ENCODE peak calls at places on chromosomes 2 and 18, in four cellular contexts. Q is GM13976, A is PC-9, Z is astrocyte of the spinal cord. H is an unnamed sample.

GRCh38 chr2:190948671-190949070 is 65.3 kb downstream of the STAT1 start:
- DNase-seq in Z (peak; percentile 43), Q (no peak), A (peak; percentile 44), H (peak; percentile 29)

GRCh38 chr2:234258562-234259141 is 208.2 kb downstream of the SPP2 start:
- DNase-seq in A (peak; percentile 97), Z (no peak), Q (no peak), H (peak; percentile 24)

GRCh38 chr2:15119722-15120175 is 441.4 kb downstream of the NBAS start:
- DNase-seq in A (no peak), Z (no peak), Q (no peak), H (no peak)

GRCh38 chr18:44452346-44452745 is 228.3 kb upstream of the SETBP1 start:
- DNase-seq in Q (no peak), A (no peak), Z (peak; percentile 35), H (no peak)

GRCh38 chr2:18597618-18598017 is 8.2 kb upstream of the NT5C1B start:
- DNase-seq in Z (no peak), A (no peak), Q (no peak), H (no peak)

GRCh38 chr2:72210470-72210869 is 62.8 kb upstream of the CYP26B1 start:
- DNase-seq in A (no peak), Q (no peak), Z (no peak), H (no peak)

GRCh38 chr2:30148850-30149249 is 2.0 kb downstream of the YPEL5 start:
- DNase-seq in A (no peak), Q (no peak), Z (no peak), H (no peak)

GRCh38 chr2:26706616-26707473 is 14.3 kb downstream of the KCNK3 start:
- DNase-seq in A (no peak), Q (no peak), Z (no peak), H (no peak)

GRCh38 chr2:190804182-190804795 is 76.3 kb upstream of the GLS start:
- DNase-seq in Q (no peak), A (no peak), Z (peak; percentile 36), H (peak; percentile 29)

GRCh38 chr18:11673560-11673959 is 15.5 kb upstream of the GNAL start:
- DNase-seq in Q (no peak), Z (no peak), A (no peak), H (no peak)

GRCh38 chr18:57621252-57621607 is 406 bp downstream of the NARS1 start:
- DNase-seq in Z (no peak), Q (peak; percentile 49), A (no peak), H (no peak)

GRCh38 chr2:209094221-209094620 is 329.6 kb upstream of the MAP2 start:
- DNase-seq in Q (no peak), A (no peak), Z (no peak), H (no peak)

GRCh38 chr2:108621087-108621559 is 86.9 kb downstream of the LIMS1 start:
- DNase-seq in A (peak; percentile 40), Q (peak; percentile 55), Z (peak; percentile 46), H (peak; percentile 87)

GRCh38 chr2:9820020-9820973 is 23.0 kb upstream of the TAF1B start:
- DNase-seq in A (peak; percentile 92), Q (no peak), Z (peak; percentile 27), H (no peak)

DNA sequence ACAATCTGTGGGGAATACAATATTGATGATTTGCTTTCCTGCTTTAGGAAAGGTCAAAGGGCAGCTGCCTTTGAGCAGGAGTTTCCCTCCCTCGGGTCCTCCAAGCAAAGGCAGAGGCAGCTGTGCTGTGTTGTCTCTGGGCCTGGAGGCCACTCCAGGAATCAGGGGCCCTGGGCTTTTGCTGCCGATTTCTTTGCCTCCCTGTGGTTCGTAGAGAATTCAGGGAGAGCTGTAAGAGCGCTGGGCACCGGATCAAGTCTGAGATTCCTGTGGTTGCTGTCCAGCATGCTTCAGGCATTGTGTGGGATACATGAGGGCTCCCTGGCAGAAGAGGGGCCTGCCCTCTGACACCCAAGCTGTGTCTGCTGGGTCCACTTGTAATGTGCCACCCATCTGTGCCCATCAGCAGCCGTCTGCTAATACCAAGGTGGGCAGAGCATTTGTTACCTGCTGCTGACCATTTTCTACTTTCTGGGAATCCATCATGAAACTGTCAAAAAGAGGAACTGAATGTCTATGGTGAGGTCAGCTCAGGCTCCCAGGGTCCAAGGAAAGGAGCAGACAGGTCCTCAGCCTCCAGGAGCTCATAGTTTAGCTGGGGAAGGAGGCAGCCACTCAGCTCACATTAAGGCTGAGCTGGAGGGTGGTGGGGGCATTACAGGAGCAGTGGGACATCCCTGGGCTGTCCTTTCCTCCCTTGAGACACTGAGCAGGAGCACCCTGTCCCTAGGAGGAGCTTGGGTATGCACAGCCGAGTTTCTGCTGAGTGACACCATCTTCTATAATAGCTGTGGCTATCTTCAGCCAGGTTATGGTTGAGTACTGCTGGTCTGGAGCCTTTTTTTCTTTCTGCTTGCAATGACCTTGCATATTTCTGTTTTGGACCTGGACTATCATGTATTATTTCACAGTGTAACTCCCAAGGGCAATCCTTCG is 68.5 kb downstream of the CTIF start:
- DNase-seq in A (no peak), Z (peak; percentile 93), Q (no peak), H (no peak)
- TF ChIP-seq CTCF in A (no peak), Z (no peak), Q (no peak), H (no peak)

GRCh38 chr18:13159579-13159978 is 59.0 kb upstream of the LDLRAD4 start:
- DNase-seq in A (no peak), Q (peak; percentile 76), Z (peak; percentile 76), H (peak; percentile 34)
- TF ChIP-seq CTCF in A (peak; percentile 92), Q (peak; percentile 69), Z (peak; percentile 86), H (peak; percentile 92)

GRCh38 chr2:150548527-150548926 is 61.1 kb upstream of the RND3 start:
- DNase-seq in A (no peak), Q (no peak), Z (peak; percentile 25), H (peak; percentile 4)
- TF ChIP-seq CTCF in A (peak; percentile 39), Q (peak; percentile 35), Z (peak; percentile 53), H (no peak)

GRCh38 chr2:21418456-21418855 is 294.7 kb downstream of the TDRD15 start:
- DNase-seq in Q (no peak), Z (no peak), A (peak; percentile 3), H (no peak)

GRCh38 chr2:21422724-21423522 is 299.2 kb downstream of the TDRD15 start:
- DNase-seq in A (peak; percentile 9), Q (no peak), Z (no peak), H (no peak)

GRCh38 chr2:21423854-21424253 is 300.1 kb downstream of the TDRD15 start:
- DNase-seq in Q (no peak), A (no peak), Z (peak; percentile 9), H (no peak)

GRCh38 chr2:21424375-21424774 is 300.6 kb downstream of the TDRD15 start:
- DNase-seq in Z (no peak), Q (no peak), A (no peak), H (no peak)

DNA sequence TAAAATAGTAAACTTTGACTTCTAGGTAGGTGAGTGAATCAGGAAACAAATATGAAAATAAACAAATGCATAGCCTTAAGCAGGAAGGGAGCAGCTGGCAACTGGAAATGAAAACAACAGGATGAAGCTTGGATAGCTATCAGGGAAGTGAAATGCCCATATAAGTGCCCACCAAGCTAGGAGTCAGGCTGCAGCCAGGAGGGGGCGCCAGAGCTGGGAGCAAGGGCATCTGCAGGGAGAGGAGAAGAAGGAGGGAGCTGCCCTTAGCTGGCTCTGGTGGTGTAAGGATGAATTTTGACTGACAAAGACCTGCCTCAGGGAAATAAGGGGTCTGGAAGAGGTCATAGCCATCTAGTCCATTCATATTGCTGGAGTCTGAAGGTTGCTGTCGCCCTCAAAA is 298.3 kb downstream of the TDRD15 start:
- DNase-seq in A (peak; percentile 31), Q (peak; percentile 36), Z (no peak), H (peak; percentile 44)
- TF ChIP-seq CTCF in A (peak; percentile 65), Q (peak; percentile 64), Z (peak; percentile 36), H (no peak)

H was measured in activated CD8-positive, alpha-beta T cell treated with anti-CD3 and anti-CD28 coated beads for 36 hours.